ENCODE peak calls at places on chromosomes 1 and 21, in four cellular contexts. S is sigmoid colon, Q is DND-41, J is neural progenitor cell. E is an unnamed sample.
A peak's percentile ranks its signal among the peaks of the same experiment; 100 is the strongest.

GRCh38 chr21:39387461-39388037 is 38.7 kb upstream of the HMGN1 start:
- DNase-seq in Q (peak; percentile 97), S (peak; percentile 95), J (peak; percentile 97), E (peak; percentile 91)

GRCh38 chr1:229590119-229590518 is 31.6 kb upstream of the ABCB10 start:
- DNase-seq in J (no peak), Q (no peak), S (no peak), E (no peak)

GRCh38 chr1:56073614-56074356 is 505.6 kb downstream of the PLPP3 start:
- DNase-seq in S (peak; percentile 87), J (no peak), Q (no peak), E (no peak)

GRCh38 chr1:80673935-80674597 is 1126.7 kb upstream of the ADGRL2 start:
- DNase-seq in Q (no peak), S (no peak), J (peak; percentile 3), E (no peak)

GRCh38 chr1:245874942-245875580 is 632.0 kb downstream of the SMYD3 start:
- DNase-seq in J (no peak), S (peak; percentile 94), Q (no peak), E (no peak)

GRCh38 chr21:25913488-25913887 is 178.7 kb downstream of the GABPA start:
- DNase-seq in Q (no peak), J (no peak), S (no peak), E (no peak)

GRCh38 chr1:87820667-87821066 is 492.0 kb downstream of the LMO4 start:
- DNase-seq in Q (no peak), J (peak; percentile 45), S (no peak), E (no peak)

GRCh38 chr1:238404506-238404905 is 513.8 kb upstream of the ZP4 start:
- DNase-seq in J (no peak), Q (no peak), S (no peak), E (no peak)

GRCh38 chr1:162285149-162285561 is 91.5 kb downstream of the SPATA46 start:
- DNase-seq in S (no peak), Q (no peak), J (no peak), E (no peak)

GRCh38 chr1:23799570-23800395 is 771 bp downstream of the GALE start:
- DNase-seq in S (no peak), Q (no peak), J (peak; percentile 75), E (no peak)

GRCh38 chr1:219582310-219582709 is 30.6 kb downstream of the ZC3H11B start:
- DNase-seq in S (no peak), Q (no peak), J (no peak), E (no peak)

GRCh38 chr1:41626616-41627375 is 142.3 kb upstream of the EDN2 start:
- DNase-seq in J (no peak), S (peak; percentile 38), Q (no peak), E (no peak)

GRCh38 chr21:17775431-17776126 is 43.6 kb downstream of the C21orf91 start:
- DNase-seq in Q (no peak), J (no peak), S (no peak), E (peak; percentile 44)

GRCh38 chr1:179506199-179506598 is 69.5 kb downstream of the NPHS2 start:
- DNase-seq in Q (no peak), J (no peak), S (no peak), E (no peak)

GRCh38 chr21:31366825-31367224 is 22.8 kb upstream of the TIAM1 start:
- DNase-seq in J (no peak), Q (no peak), S (no peak), E (no peak)

GRCh38 chr1:164604541-164604940 is 45.6 kb downstream of the PBX1 start:
- DNase-seq in Q (no peak), J (no peak), S (no peak), E (no peak)

GRCh38 chr1:54971317-54971791 is 9.1 kb upstream of the TMEM61 start:
- DNase-seq in S (no peak), J (no peak), Q (no peak), E (no peak)

GRCh38 chr1:240582953-240583352 is 29.0 kb downstream of the GREM2 start:
- DNase-seq in Q (no peak), J (no peak), S (no peak), E (no peak)

GRCh38 chr1:37476460-37477197 is 2.2 kb downstream of the ZC3H12A start:
- DNase-seq in J (no peak), Q (no peak), S (peak; percentile 94), E (no peak)

GRCh38 chr21:22880573-22880972 is 1882.4 kb downstream of the NCAM2 start:
- DNase-seq in S (no peak), J (no peak), Q (no peak), E (no peak)

GRCh38 chr1:23358310-23358709 is 11.3 kb downstream of the ZNF436 start:
- DNase-seq in J (no peak), S (no peak), Q (no peak), E (no peak)

GRCh38 chr1:5385400-5385799 is 606.8 kb downstream of the NPHP4 start:
- DNase-seq in Q (no peak), J (no peak), S (no peak), E (no peak)

GRCh38 chr1:113303252-113303651 is 87.1 kb upstream of the MAGI3 start:
- DNase-seq in Q (no peak), J (peak; percentile 19), S (no peak), E (no peak)

GRCh38 chr1:66243548-66244130 is 290.3 kb upstream of the SGIP1 start:
- DNase-seq in S (no peak), Q (no peak), J (no peak), E (no peak)

GRCh38 chr1:90835661-90836344 is 118.7 kb upstream of the BARHL2 start:
- DNase-seq in Q (no peak), J (peak; percentile 62), S (peak; percentile 65), E (no peak)

GRCh38 chr1:33175865-33176264 is 6.0 kb downstream of the TRIM62 start:
- DNase-seq in S (no peak), J (no peak), Q (no peak), E (no peak)

GRCh38 chr21:41431788-41432548 is 5.9 kb downstream of the MX1 start:
- DNase-seq in S (no peak), Q (no peak), J (no peak), E (no peak)

GRCh38 chr21:34094949-34095348 is 21.6 kb downstream of the MRPS6 start:
- DNase-seq in S (no peak), Q (no peak), J (no peak), E (no peak)

GRCh38 chr1:22321917-22322316 is 129.7 kb upstream of the ZBTB40 start:
- DNase-seq in Q (no peak), S (peak; percentile 34), J (no peak), E (no peak)

GRCh38 chr1:41328011-41328615 is 33.1 kb upstream of the FOXO6 start:
- DNase-seq in Q (no peak), J (no peak), S (no peak), E (no peak)

GRCh38 chr1:62227496-62227895 is 32.8 kb downstream of the L1TD1 start:
- DNase-seq in S (peak; percentile 38), Q (no peak), J (no peak), E (no peak)

GRCh38 chr1:150066838-150067183 is 765 bp upstream of the VPS45 start:
- DNase-seq in J (peak; percentile 79), Q (peak; percentile 76), S (no peak), E (peak; percentile 19)

GRCh38 chr1:232622378-232622777 is 7.6 kb downstream of the SIPA1L2 start:
- DNase-seq in Q (no peak), J (no peak), S (no peak), E (no peak)
- H3K27ac ChIP-seq in Q (no peak overlapping the region), J (peak overlapping the region; percentile 23), S (peak overlapping the region; percentile 13), E (no peak overlapping the region)

GRCh38 chr1:226687476-226687875 is 51.6 kb downstream of the ITPKB start:
- DNase-seq in S (peak; percentile 69), Q (no peak), J (no peak), E (no peak)
- TF ChIP-seq CTCF in S (no peak), Q (peak; percentile 47), J (no peak), E (peak; percentile 45)

GRCh38 chr1:223716302-223716862 is 4.0 kb downstream of the CAPN2 start:
- DNase-seq in S (no peak), J (no peak), Q (peak; percentile 15), E (peak; percentile 62)

GRCh38 chr1:223717123-223717522 is 4.8 kb downstream of the CAPN2 start:
- DNase-seq in Q (no peak), J (no peak), S (no peak), E (no peak)

GRCh38 chr1:223718850-223719249 is 6.5 kb downstream of the CAPN2 start:
- DNase-seq in Q (no peak), J (peak; percentile 66), S (no peak), E (no peak)

GRCh38 chr1:223715710-223716103 is 3.4 kb downstream of the CAPN2 start:
- DNase-seq in Q (no peak), S (no peak), J (no peak), E (no peak)

GRCh38 chr1:223717695-223718363 is 5.5 kb downstream of the CAPN2 start:
- DNase-seq in Q (no peak), J (no peak), S (no peak), E (no peak)
- H3K27me3 ChIP-seq in Q (peaks cover 12% of the 10 kb centered on the region), J (peaks cover 6% of the 10 kb centered on the region), S (no peaks in the 10 kb centered on the region), E (no peaks in the 10 kb centered on the region)

GRCh38 chr1:14945132-14946010 is 208.2 kb upstream of the TMEM51 start:
- DNase-seq in S (peak; percentile 88), J (peak; percentile 64), Q (no peak), E (no peak)
- H3K27ac ChIP-seq in S (peak overlapping the region; percentile 87), J (no peak overlapping the region), Q (no peak overlapping the region), E (no peak overlapping the region)

DNA sequence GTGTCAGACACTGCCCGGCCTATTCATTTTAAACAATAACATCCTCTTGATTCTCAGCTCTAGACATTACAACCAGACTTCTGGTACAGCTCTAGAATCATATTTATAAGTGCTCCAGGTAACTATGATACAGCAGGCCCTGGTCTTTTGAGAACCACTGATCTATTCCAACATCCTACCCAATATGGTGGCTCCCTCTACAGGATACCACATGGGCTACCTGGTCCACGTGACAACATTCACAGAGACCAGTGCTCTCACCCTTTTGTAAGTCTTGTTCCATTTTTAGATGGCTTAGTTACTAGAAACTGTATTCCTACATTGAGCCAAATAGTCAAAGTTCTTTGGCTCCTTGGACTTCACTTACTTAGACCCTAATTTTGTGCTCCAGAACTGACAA is 102.9 kb downstream of the PTPN14 start:
- DNase-seq in Q (no peak), S (no peak), J (no peak), E (no peak)
- TF ChIP-seq CTCF in Q (no peak), S (no peak), J (no peak), E (no peak)

DNA sequence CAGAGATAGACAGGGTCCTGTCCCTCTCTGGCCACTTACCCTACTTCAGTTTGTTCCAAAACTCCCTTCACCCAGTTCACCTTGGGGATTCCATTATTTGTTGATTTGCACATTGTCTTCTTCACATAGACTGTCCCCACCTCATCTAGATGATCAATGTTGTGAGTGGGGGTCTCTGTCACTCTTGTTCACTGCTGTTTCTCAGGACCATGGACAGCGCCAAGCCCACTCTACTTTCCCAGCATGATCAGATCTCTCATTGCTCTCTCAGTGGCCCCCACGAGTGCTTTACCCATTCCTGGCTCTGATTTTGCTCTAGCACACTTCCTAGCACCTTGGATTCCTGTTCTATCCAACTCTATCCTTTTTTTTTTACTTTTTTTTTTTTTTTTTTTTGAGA is 45.4 kb upstream of the IGSF21 start:
- DNase-seq in S (no peak), Q (peak; percentile 23), J (peak; percentile 74), E (no peak)
- H3K27me3 ChIP-seq in S (no peaks in the 10 kb centered on the region), Q (no peaks in the 10 kb centered on the region), J (peaks cover 7% of the 10 kb centered on the region), E (no peaks in the 10 kb centered on the region)

E was measured in CD4-positive, alpha-beta T cell.